ENCODE peak calls at places on chromosomes 4 and X, in six cellular contexts. One of them, this sample, is unnamed.

GRCh38 chrX:132648870-132649269 is 160.0 kb upstream of the MBNL3 start:
- DNase-seq in fibroblast of mammary gland: no peak
- DNase-seq in cardiac fibroblast: peak
- DNase-seq in GM23338: no peak
- DNase-seq in CD4-positive, alpha-beta T cell: no peak
- DNase-seq in neural crest cell: no peak
- DNase-seq in this sample: no peak

GRCh38 chrX:9940397-9940796 is 26.8 kb upstream of the CLDN34 start:
- DNase-seq in fibroblast of mammary gland: peak
- DNase-seq in cardiac fibroblast: peak
- DNase-seq in GM23338: no peak
- DNase-seq in CD4-positive, alpha-beta T cell: no peak
- DNase-seq in neural crest cell: no peak
- DNase-seq in this sample: peak

GRCh38 chr4:132333723-132334045 is 815.4 kb upstream of the PCDH10 start:
- DNase-seq in fibroblast of mammary gland: peak
- DNase-seq in cardiac fibroblast: peak
- DNase-seq in GM23338: no peak
- DNase-seq in CD4-positive, alpha-beta T cell: no peak
- DNase-seq in neural crest cell: no peak
- DNase-seq in this sample: peak

GRCh38 chr4:102620697-102621497 is 119.7 kb downstream of the NFKB1 start:
- DNase-seq in fibroblast of mammary gland: peak
- DNase-seq in cardiac fibroblast: peak
- DNase-seq in GM23338: peak
- DNase-seq in CD4-positive, alpha-beta T cell: no peak
- DNase-seq in neural crest cell: no peak
- DNase-seq in this sample: peak

GRCh38 chr4:8504279-8505007 is 63.9 kb downstream of the TRMT44 start:
- DNase-seq in fibroblast of mammary gland: no peak
- DNase-seq in cardiac fibroblast: no peak
- DNase-seq in GM23338: no peak
- DNase-seq in CD4-positive, alpha-beta T cell: no peak
- DNase-seq in neural crest cell: no peak
- DNase-seq in this sample: no peak

GRCh38 chrX:103356897-103357296 is 591 bp downstream of the TCEAL9 start:
- DNase-seq in fibroblast of mammary gland: no peak
- DNase-seq in cardiac fibroblast: no peak
- DNase-seq in GM23338: peak
- DNase-seq in CD4-positive, alpha-beta T cell: no peak
- DNase-seq in neural crest cell: no peak
- DNase-seq in this sample: no peak

GRCh38 chr4:75858721-75859120 is 43.5 kb downstream of the PPEF2 start:
- DNase-seq in fibroblast of mammary gland: no peak
- DNase-seq in cardiac fibroblast: no peak
- DNase-seq in GM23338: no peak
- DNase-seq in CD4-positive, alpha-beta T cell: no peak
- DNase-seq in neural crest cell: no peak
- DNase-seq in this sample: no peak

GRCh38 chrX:7925867-7926472 is 1.2 kb downstream of the PNPLA4 start:
- DNase-seq in fibroblast of mammary gland: peak
- DNase-seq in cardiac fibroblast: peak
- DNase-seq in GM23338: peak
- DNase-seq in CD4-positive, alpha-beta T cell: peak
- DNase-seq in neural crest cell: peak
- DNase-seq in this sample: peak

GRCh38 chr4:26893491-26893890 is 32.9 kb downstream of the STIM2 start:
- DNase-seq in fibroblast of mammary gland: peak
- DNase-seq in cardiac fibroblast: no peak
- DNase-seq in GM23338: no peak
- DNase-seq in CD4-positive, alpha-beta T cell: no peak
- DNase-seq in neural crest cell: no peak
- DNase-seq in this sample: no peak

GRCh38 chr4:158327525-158327924 is 117.2 kb downstream of the TMEM144 start:
- DNase-seq in fibroblast of mammary gland: no peak
- DNase-seq in cardiac fibroblast: no peak
- DNase-seq in GM23338: peak
- DNase-seq in CD4-positive, alpha-beta T cell: no peak
- DNase-seq in neural crest cell: no peak
- DNase-seq in this sample: no peak

GRCh38 chrX:108245462-108245861 is 153.9 kb downstream of the ATG4A start:
- DNase-seq in fibroblast of mammary gland: no peak
- DNase-seq in cardiac fibroblast: no peak
- DNase-seq in GM23338: peak
- DNase-seq in CD4-positive, alpha-beta T cell: no peak
- DNase-seq in neural crest cell: no peak
- DNase-seq in this sample: no peak

GRCh38 chrX:68710870-68711576 is 63.6 kb downstream of the STARD8 start:
- DNase-seq in fibroblast of mammary gland: peak
- DNase-seq in cardiac fibroblast: peak
- DNase-seq in GM23338: peak
- DNase-seq in CD4-positive, alpha-beta T cell: no peak
- DNase-seq in neural crest cell: peak
- DNase-seq in this sample: no peak

GRCh38 chrX:151753313-151754041 is 18.9 kb downstream of the CNGA2 start:
- DNase-seq in fibroblast of mammary gland: peak
- DNase-seq in cardiac fibroblast: peak
- DNase-seq in GM23338: peak
- DNase-seq in CD4-positive, alpha-beta T cell: no peak
- DNase-seq in neural crest cell: peak
- DNase-seq in this sample: no peak

GRCh38 chrX:100643212-100643611 is 787 bp upstream of the SRPX2 start:
- DNase-seq in fibroblast of mammary gland: no peak
- DNase-seq in cardiac fibroblast: no peak
- DNase-seq in GM23338: no peak
- DNase-seq in CD4-positive, alpha-beta T cell: no peak
- DNase-seq in neural crest cell: no peak
- DNase-seq in this sample: no peak

GRCh38 chrX:111035256-111035655 is 60.7 kb upstream of the PAK3 start:
- DNase-seq in fibroblast of mammary gland: no peak
- DNase-seq in cardiac fibroblast: no peak
- DNase-seq in GM23338: no peak
- DNase-seq in CD4-positive, alpha-beta T cell: no peak
- DNase-seq in neural crest cell: no peak
- DNase-seq in this sample: no peak

GRCh38 chr4:71230258-71230594 is 108.6 kb upstream of the SLC4A4 start:
- DNase-seq in fibroblast of mammary gland: no peak
- DNase-seq in cardiac fibroblast: no peak
- DNase-seq in GM23338: no peak
- DNase-seq in CD4-positive, alpha-beta T cell: no peak
- DNase-seq in neural crest cell: no peak
- DNase-seq in this sample: no peak

GRCh38 chr4:140884431-140885058 is 128.4 kb upstream of the TBC1D9 start:
- DNase-seq in fibroblast of mammary gland: peak
- DNase-seq in cardiac fibroblast: peak
- DNase-seq in GM23338: peak
- DNase-seq in CD4-positive, alpha-beta T cell: no peak
- DNase-seq in neural crest cell: peak
- DNase-seq in this sample: no peak

GRCh38 chr4:104693601-104694201 is 199.0 kb upstream of the CXXC4 start:
- DNase-seq in fibroblast of mammary gland: peak
- DNase-seq in cardiac fibroblast: peak
- DNase-seq in GM23338: peak
- DNase-seq in CD4-positive, alpha-beta T cell: no peak
- DNase-seq in neural crest cell: no peak
- DNase-seq in this sample: no peak

GRCh38 chr4:132593717-132594400 is 555.2 kb upstream of the PCDH10 start:
- DNase-seq in fibroblast of mammary gland: no peak
- DNase-seq in cardiac fibroblast: peak
- DNase-seq in GM23338: no peak
- DNase-seq in CD4-positive, alpha-beta T cell: no peak
- DNase-seq in neural crest cell: no peak
- DNase-seq in this sample: no peak

GRCh38 chrX:136608295-136608933 is 39.5 kb upstream of the CD40LG start:
- DNase-seq in fibroblast of mammary gland: peak
- DNase-seq in cardiac fibroblast: peak
- DNase-seq in GM23338: peak
- DNase-seq in CD4-positive, alpha-beta T cell: peak
- DNase-seq in neural crest cell: no peak
- DNase-seq in this sample: no peak

GRCh38 chr4:86091201-86091600 is 268.7 kb downstream of the MAPK10 start:
- DNase-seq in fibroblast of mammary gland: peak
- DNase-seq in cardiac fibroblast: peak
- DNase-seq in GM23338: no peak
- DNase-seq in CD4-positive, alpha-beta T cell: no peak
- DNase-seq in neural crest cell: no peak
- DNase-seq in this sample: no peak

GRCh38 chr4:110680217-110680616 is 57.3 kb upstream of the PITX2 start:
- DNase-seq in fibroblast of mammary gland: no peak
- DNase-seq in cardiac fibroblast: no peak
- DNase-seq in GM23338: peak
- DNase-seq in CD4-positive, alpha-beta T cell: no peak
- DNase-seq in neural crest cell: no peak
- DNase-seq in this sample: no peak

GRCh38 chr4:116389139-116389538 is 696.2 kb downstream of the TRAM1L1 start:
- DNase-seq in fibroblast of mammary gland: no peak
- DNase-seq in cardiac fibroblast: no peak
- DNase-seq in GM23338: no peak
- DNase-seq in CD4-positive, alpha-beta T cell: no peak
- DNase-seq in neural crest cell: no peak
- DNase-seq in this sample: no peak

GRCh38 chrX:6644411-6644810 is 109.5 kb upstream of the VCX3A start:
- DNase-seq in fibroblast of mammary gland: no peak
- DNase-seq in cardiac fibroblast: no peak
- DNase-seq in GM23338: peak
- DNase-seq in CD4-positive, alpha-beta T cell: no peak
- DNase-seq in neural crest cell: no peak
- DNase-seq in this sample: no peak

GRCh38 chr4:152044341-152044740 is 283.5 kb upstream of the GATB start:
- DNase-seq in fibroblast of mammary gland: no peak
- DNase-seq in cardiac fibroblast: no peak
- DNase-seq in GM23338: no peak
- DNase-seq in CD4-positive, alpha-beta T cell: no peak
- DNase-seq in neural crest cell: no peak
- DNase-seq in this sample: no peak

GRCh38 chr4:152047451-152047850 is 286.6 kb upstream of the GATB start:
- DNase-seq in fibroblast of mammary gland: no peak
- DNase-seq in cardiac fibroblast: no peak
- DNase-seq in GM23338: no peak
- DNase-seq in CD4-positive, alpha-beta T cell: no peak
- DNase-seq in neural crest cell: no peak
- DNase-seq in this sample: no peak

GRCh38 chr4:152045397-152045780 is 284.6 kb upstream of the GATB start:
- DNase-seq in fibroblast of mammary gland: no peak
- DNase-seq in cardiac fibroblast: no peak
- DNase-seq in GM23338: no peak
- DNase-seq in CD4-positive, alpha-beta T cell: no peak
- DNase-seq in neural crest cell: no peak
- DNase-seq in this sample: no peak

GRCh38 chr4:152050098-152050497 is 289.3 kb upstream of the GATB start:
- DNase-seq in fibroblast of mammary gland: no peak
- DNase-seq in cardiac fibroblast: no peak
- DNase-seq in GM23338: no peak
- DNase-seq in CD4-positive, alpha-beta T cell: no peak
- DNase-seq in neural crest cell: no peak
- DNase-seq in this sample: no peak

GRCh38 chr4:152045781-152046571 is 285.2 kb upstream of the GATB start:
- DNase-seq in fibroblast of mammary gland: no peak
- DNase-seq in cardiac fibroblast: no peak
- DNase-seq in GM23338: peak
- DNase-seq in CD4-positive, alpha-beta T cell: no peak
- DNase-seq in neural crest cell: peak
- DNase-seq in this sample: no peak
- TF ChIP-seq CTCF in fibroblast of mammary gland: peak
- TF ChIP-seq CTCF in cardiac fibroblast: peak
- TF ChIP-seq CTCF in GM23338: peak
- TF ChIP-seq CTCF in CD4-positive, alpha-beta T cell: peak
- TF ChIP-seq CTCF in neural crest cell: peak
- TF ChIP-seq CTCF in this sample: peak

GRCh38 chrX:74492720-74493201 is 71.5 kb downstream of the SLC16A2 start:
- DNase-seq in fibroblast of mammary gland: peak
- DNase-seq in cardiac fibroblast: no peak
- DNase-seq in GM23338: peak
- DNase-seq in CD4-positive, alpha-beta T cell: no peak
- DNase-seq in neural crest cell: peak
- DNase-seq in this sample: no peak
- TF ChIP-seq CTCF in fibroblast of mammary gland: peak
- TF ChIP-seq CTCF in cardiac fibroblast: peak
- TF ChIP-seq CTCF in GM23338: peak
- TF ChIP-seq CTCF in CD4-positive, alpha-beta T cell: no peak
- TF ChIP-seq CTCF in neural crest cell: peak
- TF ChIP-seq CTCF in this sample: no peak

GRCh38 chr4:68304731-68305130 is 45.2 kb downstream of the YTHDC1 start:
- DNase-seq in fibroblast of mammary gland: no peak
- DNase-seq in cardiac fibroblast: no peak
- DNase-seq in GM23338: no peak
- DNase-seq in CD4-positive, alpha-beta T cell: no peak
- DNase-seq in neural crest cell: no peak
- DNase-seq in this sample: no peak
- TF ChIP-seq CTCF in fibroblast of mammary gland: no peak
- TF ChIP-seq CTCF in cardiac fibroblast: no peak
- TF ChIP-seq CTCF in GM23338: no peak
- TF ChIP-seq CTCF in CD4-positive, alpha-beta T cell: no peak
- TF ChIP-seq CTCF in neural crest cell: no peak
- TF ChIP-seq CTCF in this sample: no peak

GRCh38 chrX:129732857-129733256 is 5.9 kb upstream of the XPNPEP2 start:
- DNase-seq in fibroblast of mammary gland: no peak
- DNase-seq in cardiac fibroblast: no peak
- DNase-seq in GM23338: no peak
- DNase-seq in CD4-positive, alpha-beta T cell: no peak
- DNase-seq in neural crest cell: no peak
- DNase-seq in this sample: no peak

GRCh38 chrX:129736491-129736890 is 2.3 kb upstream of the XPNPEP2 start:
- DNase-seq in fibroblast of mammary gland: no peak
- DNase-seq in cardiac fibroblast: no peak
- DNase-seq in GM23338: no peak
- DNase-seq in CD4-positive, alpha-beta T cell: no peak
- DNase-seq in neural crest cell: no peak
- DNase-seq in this sample: no peak

GRCh38 chrX:129731228-129731627 is 7.6 kb upstream of the XPNPEP2 start:
- DNase-seq in fibroblast of mammary gland: no peak
- DNase-seq in cardiac fibroblast: no peak
- DNase-seq in GM23338: no peak
- DNase-seq in CD4-positive, alpha-beta T cell: no peak
- DNase-seq in neural crest cell: no peak
- DNase-seq in this sample: no peak

GRCh38 chrX:129737921-129738320 is 858 bp upstream of the XPNPEP2 start:
- DNase-seq in fibroblast of mammary gland: peak
- DNase-seq in cardiac fibroblast: peak
- DNase-seq in GM23338: no peak
- DNase-seq in CD4-positive, alpha-beta T cell: no peak
- DNase-seq in neural crest cell: no peak
- DNase-seq in this sample: no peak

GRCh38 chrX:129733335-129733734 is 5.4 kb upstream of the XPNPEP2 start:
- DNase-seq in fibroblast of mammary gland: no peak
- DNase-seq in cardiac fibroblast: no peak
- DNase-seq in GM23338: no peak
- DNase-seq in CD4-positive, alpha-beta T cell: no peak
- DNase-seq in neural crest cell: no peak
- DNase-seq in this sample: no peak
- TF ChIP-seq CTCF in fibroblast of mammary gland: no peak
- TF ChIP-seq CTCF in cardiac fibroblast: no peak
- TF ChIP-seq CTCF in GM23338: no peak
- TF ChIP-seq CTCF in CD4-positive, alpha-beta T cell: no peak
- TF ChIP-seq CTCF in neural crest cell: no peak
- TF ChIP-seq CTCF in this sample: no peak

DNA sequence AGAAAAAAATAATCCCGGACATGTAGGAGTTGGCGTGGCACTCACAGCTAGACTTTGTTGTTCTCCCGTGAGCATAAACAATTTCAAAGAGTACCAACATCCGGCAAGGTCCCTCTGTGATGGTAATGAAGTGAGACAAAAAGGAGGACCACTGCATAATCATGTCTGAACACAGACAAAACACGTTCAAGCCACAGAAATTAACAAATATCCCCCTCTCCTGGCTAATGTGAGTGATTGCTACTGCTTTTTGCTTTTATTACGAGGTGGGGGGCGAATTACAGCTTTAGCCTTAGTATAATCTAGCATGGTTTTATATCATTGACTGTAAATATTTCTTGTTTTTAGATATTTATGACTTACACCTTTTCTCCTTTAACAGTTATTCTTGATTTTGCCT is 118.5 kb downstream of the PLS3 start:
- DNase-seq in fibroblast of mammary gland: peak
- DNase-seq in cardiac fibroblast: peak
- DNase-seq in GM23338: peak
- DNase-seq in CD4-positive, alpha-beta T cell: no peak
- DNase-seq in neural crest cell: no peak
- DNase-seq in this sample: no peak
- TF ChIP-seq CTCF in fibroblast of mammary gland: peak
- TF ChIP-seq CTCF in cardiac fibroblast: peak
- TF ChIP-seq CTCF in GM23338: peak
- TF ChIP-seq CTCF in CD4-positive, alpha-beta T cell: no peak
- TF ChIP-seq CTCF in neural crest cell: peak
- TF ChIP-seq CTCF in this sample: peak

This sample was measured in BJ.